ENCODE peak calls at places on chromosomes 6 and 20, in seven cellular contexts. One of them, this sample, is unnamed.

GRCh38 chr6:134198093-134198492 is 119.8 kb downstream of the SGK1 start:
- DNase-seq in AG10803: no peak
- DNase-seq in lower lobe of right lung: no peak
- DNase-seq in fibroblast of mammary gland: no peak
- DNase-seq in MCF 10A: no peak
- DNase-seq in choroid plexus epithelial cell: no peak
- DNase-seq in AG04450: no peak
- DNase-seq in this sample: no peak

GRCh38 chr6:49799090-49799489 is 12.0 kb upstream of the PGK2 start:
- DNase-seq in fibroblast of mammary gland: no peak
- DNase-seq in lower lobe of right lung: no peak
- DNase-seq in AG04450: no peak
- DNase-seq in MCF 10A: no peak
- DNase-seq in choroid plexus epithelial cell: no peak
- DNase-seq in AG10803: no peak
- DNase-seq in this sample: no peak

GRCh38 chr6:1498491-1499113 is 109.2 kb downstream of the FOXF2 start:
- DNase-seq in AG10803: peak; percentile 34
- DNase-seq in lower lobe of right lung: no peak
- DNase-seq in AG04450: no peak
- DNase-seq in fibroblast of mammary gland: peak; percentile 73
- DNase-seq in choroid plexus epithelial cell: no peak
- DNase-seq in MCF 10A: no peak
- DNase-seq in this sample: no peak

GRCh38 chr6:16296061-16296670 is 57.8 kb downstream of the GMPR start:
- DNase-seq in MCF 10A: no peak
- DNase-seq in AG04450: no peak
- DNase-seq in lower lobe of right lung: no peak
- DNase-seq in AG10803: no peak
- DNase-seq in fibroblast of mammary gland: no peak
- DNase-seq in choroid plexus epithelial cell: no peak
- DNase-seq in this sample: no peak

GRCh38 chr20:13286600-13286999 is 65.5 kb downstream of the ISM1 start:
- DNase-seq in choroid plexus epithelial cell: no peak
- DNase-seq in AG10803: no peak
- DNase-seq in fibroblast of mammary gland: no peak
- DNase-seq in MCF 10A: peak; percentile 91
- DNase-seq in AG04450: no peak
- DNase-seq in lower lobe of right lung: peak; percentile 74
- DNase-seq in this sample: no peak

GRCh38 chr6:151004415-151005024 is 139.0 kb downstream of the MTHFD1L start:
- DNase-seq in AG10803: peak; percentile 89
- DNase-seq in lower lobe of right lung: no peak
- DNase-seq in fibroblast of mammary gland: peak; percentile 94
- DNase-seq in MCF 10A: peak; percentile 93
- DNase-seq in AG04450: peak; percentile 66
- DNase-seq in choroid plexus epithelial cell: peak; percentile 94
- DNase-seq in this sample: no peak

GRCh38 chr6:1917628-1918371 is 308.1 kb downstream of the FOXC1 start:
- DNase-seq in MCF 10A: peak; percentile 75
- DNase-seq in lower lobe of right lung: no peak
- DNase-seq in AG04450: peak; percentile 26
- DNase-seq in fibroblast of mammary gland: peak; percentile 85
- DNase-seq in choroid plexus epithelial cell: peak; percentile 62
- DNase-seq in AG10803: peak; percentile 65
- DNase-seq in this sample: no peak

GRCh38 chr20:4973330-4974097 is 27.8 kb downstream of the SLC23A2 start:
- DNase-seq in MCF 10A: no peak
- DNase-seq in lower lobe of right lung: peak; percentile 59
- DNase-seq in choroid plexus epithelial cell: peak; percentile 90
- DNase-seq in fibroblast of mammary gland: peak; percentile 89
- DNase-seq in AG04450: peak; percentile 70
- DNase-seq in AG10803: peak; percentile 87
- DNase-seq in this sample: no peak

GRCh38 chr20:47610247-47610944 is 108.7 kb downstream of the NCOA3 start:
- DNase-seq in fibroblast of mammary gland: peak; percentile 86
- DNase-seq in lower lobe of right lung: no peak
- DNase-seq in MCF 10A: peak; percentile 66
- DNase-seq in AG04450: peak; percentile 34
- DNase-seq in choroid plexus epithelial cell: peak; percentile 94
- DNase-seq in AG10803: peak; percentile 74
- DNase-seq in this sample: no peak

GRCh38 chr6:28634758-28635546 is 109.3 kb downstream of the GPX5 start:
- DNase-seq in MCF 10A: no peak
- DNase-seq in lower lobe of right lung: no peak
- DNase-seq in fibroblast of mammary gland: peak; percentile 36
- DNase-seq in AG10803: no peak
- DNase-seq in AG04450: no peak
- DNase-seq in choroid plexus epithelial cell: peak; percentile 19
- DNase-seq in this sample: no peak

GRCh38 chr6:107129370-107129925 is 14.1 kb upstream of the BEND3 start:
- DNase-seq in AG04450: no peak
- DNase-seq in fibroblast of mammary gland: no peak
- DNase-seq in MCF 10A: no peak
- DNase-seq in choroid plexus epithelial cell: no peak
- DNase-seq in AG10803: no peak
- DNase-seq in lower lobe of right lung: no peak
- DNase-seq in this sample: no peak

GRCh38 chr6:45116714-45117410 is 211.3 kb upstream of the RUNX2 start:
- DNase-seq in MCF 10A: peak; percentile 8
- DNase-seq in AG04450: peak; percentile 18
- DNase-seq in choroid plexus epithelial cell: peak; percentile 90
- DNase-seq in fibroblast of mammary gland: peak; percentile 84
- DNase-seq in lower lobe of right lung: no peak
- DNase-seq in AG10803: peak; percentile 90
- DNase-seq in this sample: no peak

GRCh38 chr6:37454420-37455125 is 21.6 kb downstream of the CMTR1 start:
- DNase-seq in AG10803: peak; percentile 52
- DNase-seq in lower lobe of right lung: no peak
- DNase-seq in choroid plexus epithelial cell: no peak
- DNase-seq in AG04450: no peak
- DNase-seq in fibroblast of mammary gland: peak; percentile 46
- DNase-seq in MCF 10A: no peak
- DNase-seq in this sample: no peak

GRCh38 chr6:41602864-41603608 is 35.2 kb upstream of the MDFI start:
- DNase-seq in lower lobe of right lung: peak; percentile 81
- DNase-seq in AG10803: peak; percentile 76
- DNase-seq in choroid plexus epithelial cell: peak; percentile 91
- DNase-seq in AG04450: peak; percentile 57
- DNase-seq in fibroblast of mammary gland: peak; percentile 79
- DNase-seq in MCF 10A: peak; percentile 87
- DNase-seq in this sample: peak; percentile 91

GRCh38 chr20:24718696-24719095 is 230.4 kb upstream of the CST7 start:
- DNase-seq in choroid plexus epithelial cell: no peak
- DNase-seq in AG04450: no peak
- DNase-seq in lower lobe of right lung: no peak
- DNase-seq in MCF 10A: no peak
- DNase-seq in AG10803: no peak
- DNase-seq in fibroblast of mammary gland: no peak
- DNase-seq in this sample: peak; percentile 42

GRCh38 chr20:46520976-46521579 is 7.7 kb upstream of the ZNF334 start:
- DNase-seq in fibroblast of mammary gland: peak; percentile 67
- DNase-seq in lower lobe of right lung: peak; percentile 51
- DNase-seq in choroid plexus epithelial cell: peak; percentile 84
- DNase-seq in MCF 10A: peak; percentile 61
- DNase-seq in AG04450: peak; percentile 32
- DNase-seq in AG10803: peak; percentile 55
- DNase-seq in this sample: no peak

GRCh38 chr6:144434308-144434990 is 149.3 kb downstream of the UTRN start:
- DNase-seq in AG10803: peak; percentile 84
- DNase-seq in lower lobe of right lung: no peak
- DNase-seq in choroid plexus epithelial cell: peak; percentile 95
- DNase-seq in MCF 10A: peak; percentile 55
- DNase-seq in AG04450: peak; percentile 37
- DNase-seq in fibroblast of mammary gland: peak; percentile 85
- DNase-seq in this sample: no peak

GRCh38 chr6:30556714-30556963 is 350 bp upstream of the GNL1 start:
- DNase-seq in AG10803: no peak
- DNase-seq in fibroblast of mammary gland: no peak
- DNase-seq in AG04450: no peak
- DNase-seq in choroid plexus epithelial cell: no peak
- DNase-seq in lower lobe of right lung: peak; percentile 93
- DNase-seq in MCF 10A: peak; percentile 89
- DNase-seq in this sample: peak; percentile 91

GRCh38 chr6:163356324-163356723 is 58.2 kb upstream of the QKI start:
- DNase-seq in choroid plexus epithelial cell: peak; percentile 87
- DNase-seq in MCF 10A: peak; percentile 56
- DNase-seq in AG10803: peak; percentile 87
- DNase-seq in fibroblast of mammary gland: peak; percentile 87
- DNase-seq in lower lobe of right lung: peak; percentile 75
- DNase-seq in AG04450: no peak
- DNase-seq in this sample: no peak

GRCh38 chr20:49186535-49187329 is 1.4 kb downstream of the STAU1 start:
- DNase-seq in MCF 10A: peak; percentile 68
- DNase-seq in AG04450: no peak
- DNase-seq in fibroblast of mammary gland: peak; percentile 55
- DNase-seq in AG10803: peak; percentile 48
- DNase-seq in lower lobe of right lung: peak; percentile 64
- DNase-seq in choroid plexus epithelial cell: peak; percentile 76
- DNase-seq in this sample: peak; percentile 76

GRCh38 chr6:112227411-112227810 is 27.0 kb downstream of the LAMA4 start:
- DNase-seq in AG10803: no peak
- DNase-seq in AG04450: no peak
- DNase-seq in fibroblast of mammary gland: no peak
- DNase-seq in MCF 10A: no peak
- DNase-seq in lower lobe of right lung: no peak
- DNase-seq in choroid plexus epithelial cell: no peak
- DNase-seq in this sample: no peak

GRCh38 chr6:28727559-28728211 is 196.1 kb downstream of the TRIM27 start:
- DNase-seq in AG04450: no peak
- DNase-seq in lower lobe of right lung: no peak
- DNase-seq in MCF 10A: no peak
- DNase-seq in fibroblast of mammary gland: no peak
- DNase-seq in choroid plexus epithelial cell: no peak
- DNase-seq in AG10803: no peak
- DNase-seq in this sample: no peak

GRCh38 chr20:50034567-50035170 is 51.9 kb downstream of the SNAI1 start:
- DNase-seq in MCF 10A: peak; percentile 88
- DNase-seq in lower lobe of right lung: no peak
- DNase-seq in fibroblast of mammary gland: peak; percentile 36
- DNase-seq in AG10803: peak; percentile 78
- DNase-seq in AG04450: no peak
- DNase-seq in choroid plexus epithelial cell: no peak
- DNase-seq in this sample: peak; percentile 87

GRCh38 chr6:19805146-19805515 is 32.0 kb upstream of the ID4 start:
- DNase-seq in MCF 10A: no peak
- DNase-seq in AG04450: no peak
- DNase-seq in choroid plexus epithelial cell: peak; percentile 30
- DNase-seq in AG10803: no peak
- DNase-seq in fibroblast of mammary gland: peak; percentile 4
- DNase-seq in lower lobe of right lung: no peak
- DNase-seq in this sample: no peak

GRCh38 chr6:100712997-100713396 is 168.1 kb downstream of the ASCC3 start:
- DNase-seq in AG10803: no peak
- DNase-seq in fibroblast of mammary gland: no peak
- DNase-seq in AG04450: no peak
- DNase-seq in lower lobe of right lung: no peak
- DNase-seq in MCF 10A: no peak
- DNase-seq in choroid plexus epithelial cell: no peak
- DNase-seq in this sample: no peak

GRCh38 chr20:63577317-63577894 is 3.4 kb upstream of the HELZ2 start:
- DNase-seq in fibroblast of mammary gland: no peak
- DNase-seq in AG10803: no peak
- DNase-seq in choroid plexus epithelial cell: no peak
- DNase-seq in AG04450: no peak
- DNase-seq in MCF 10A: no peak
- DNase-seq in lower lobe of right lung: no peak
- DNase-seq in this sample: no peak

GRCh38 chr20:12083269-12083668 is 165.6 kb downstream of the BTBD3 start:
- DNase-seq in AG04450: no peak
- DNase-seq in AG10803: no peak
- DNase-seq in choroid plexus epithelial cell: no peak
- DNase-seq in lower lobe of right lung: no peak
- DNase-seq in fibroblast of mammary gland: no peak
- DNase-seq in MCF 10A: no peak
- DNase-seq in this sample: no peak

GRCh38 chr20:12079490-12079889 is 161.8 kb downstream of the BTBD3 start:
- DNase-seq in AG10803: no peak
- DNase-seq in AG04450: no peak
- DNase-seq in lower lobe of right lung: no peak
- DNase-seq in choroid plexus epithelial cell: no peak
- DNase-seq in MCF 10A: no peak
- DNase-seq in fibroblast of mammary gland: no peak
- DNase-seq in this sample: no peak

GRCh38 chr20:12086359-12086758 is 168.7 kb downstream of the BTBD3 start:
- DNase-seq in AG04450: no peak
- DNase-seq in MCF 10A: no peak
- DNase-seq in lower lobe of right lung: no peak
- DNase-seq in fibroblast of mammary gland: peak; percentile 20
- DNase-seq in choroid plexus epithelial cell: peak; percentile 48
- DNase-seq in AG10803: no peak
- DNase-seq in this sample: no peak

GRCh38 chr20:12084482-12084881 is 166.8 kb downstream of the BTBD3 start:
- DNase-seq in AG10803: no peak
- DNase-seq in AG04450: no peak
- DNase-seq in fibroblast of mammary gland: no peak
- DNase-seq in MCF 10A: no peak
- DNase-seq in choroid plexus epithelial cell: no peak
- DNase-seq in lower lobe of right lung: no peak
- DNase-seq in this sample: no peak
- TF ChIP-seq CTCF in AG10803: no peak
- TF ChIP-seq CTCF in AG04450: no peak
- TF ChIP-seq CTCF in fibroblast of mammary gland: no peak
- TF ChIP-seq CTCF in MCF 10A: no peak
- TF ChIP-seq CTCF in choroid plexus epithelial cell: no peak
- TF ChIP-seq CTCF in lower lobe of right lung: no peak
- TF ChIP-seq CTCF in this sample: no peak

DNA sequence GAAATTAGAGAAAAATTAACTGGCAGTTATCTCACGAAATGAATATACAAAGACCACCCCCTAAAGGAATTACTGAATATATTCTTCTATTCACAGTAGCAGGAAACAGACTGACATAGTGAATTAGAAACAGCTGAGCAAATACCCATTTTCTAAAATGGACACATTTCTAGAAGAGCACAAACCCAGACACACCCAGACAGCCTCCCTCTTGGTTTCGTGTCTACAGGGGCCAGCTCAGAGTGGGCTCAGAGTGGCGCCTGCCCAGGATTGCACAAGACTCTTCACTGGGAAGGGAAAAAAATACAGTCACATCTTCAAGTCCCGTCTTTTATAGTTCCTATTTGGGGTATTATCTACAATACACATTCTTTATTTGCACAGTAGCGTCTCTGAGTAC is 246.2 kb upstream of the AFDN start:
- DNase-seq in AG04450: no peak
- DNase-seq in lower lobe of right lung: no peak
- DNase-seq in AG10803: no peak
- DNase-seq in choroid plexus epithelial cell: no peak
- DNase-seq in MCF 10A: no peak
- DNase-seq in fibroblast of mammary gland: no peak
- DNase-seq in this sample: peak; percentile 75
- TF ChIP-seq CTCF in AG04450: no peak
- TF ChIP-seq CTCF in lower lobe of right lung: no peak
- TF ChIP-seq CTCF in AG10803: no peak
- TF ChIP-seq CTCF in choroid plexus epithelial cell: no peak
- TF ChIP-seq CTCF in MCF 10A: no peak
- TF ChIP-seq CTCF in fibroblast of mammary gland: no peak
- TF ChIP-seq CTCF in this sample: peak; percentile 34

GRCh38 chr20:57420571-57421257 is 29.5 kb downstream of the RBM38 start:
- DNase-seq in MCF 10A: no peak
- DNase-seq in AG10803: no peak
- DNase-seq in fibroblast of mammary gland: no peak
- DNase-seq in lower lobe of right lung: no peak
- DNase-seq in AG04450: no peak
- DNase-seq in choroid plexus epithelial cell: no peak
- DNase-seq in this sample: no peak
- TF ChIP-seq CTCF in MCF 10A: no peak
- TF ChIP-seq CTCF in AG10803: no peak
- TF ChIP-seq CTCF in fibroblast of mammary gland: no peak
- TF ChIP-seq CTCF in lower lobe of right lung: no peak
- TF ChIP-seq CTCF in AG04450: no peak
- TF ChIP-seq CTCF in choroid plexus epithelial cell: no peak
- TF ChIP-seq CTCF in this sample: no peak

GRCh38 chr6:123329337-123329736 is 307.4 kb downstream of the TRDN start:
- DNase-seq in choroid plexus epithelial cell: no peak
- DNase-seq in MCF 10A: no peak
- DNase-seq in lower lobe of right lung: no peak
- DNase-seq in fibroblast of mammary gland: no peak
- DNase-seq in AG10803: no peak
- DNase-seq in AG04450: no peak
- DNase-seq in this sample: no peak
- TF ChIP-seq CTCF in choroid plexus epithelial cell: no peak
- TF ChIP-seq CTCF in MCF 10A: no peak
- TF ChIP-seq CTCF in lower lobe of right lung: no peak
- TF ChIP-seq CTCF in fibroblast of mammary gland: no peak
- TF ChIP-seq CTCF in AG10803: no peak
- TF ChIP-seq CTCF in AG04450: no peak
- TF ChIP-seq CTCF in this sample: no peak